ENCODE peak calls at places on chromosome 10, in nine cellular contexts. T is neural progenitor cell, K is SK-N-SH, U is HCT116, G is PC-3, O is GM23338, L is hepatocyte, X is GM23248, R is MM.1S. E is an unnamed sample.

GRCh38 chr10:123766012-123766411 is 99.9 kb downstream of the GPR26 start:
- DNase-seq in T (no peak), K (no peak), U (no peak), G (no peak), O (no peak), L (no peak), X (no peak), R (no peak), E (no peak)

GRCh38 chr10:77832243-77832642 is 94.3 kb downstream of the DLG5 start:
- DNase-seq in T (no peak), K (no peak), U (no peak), G (no peak), O (no peak), L (no peak), X (no peak), R (no peak), E (no peak)

GRCh38 chr10:32687116-32687515 is 241.2 kb downstream of the CCDC7 start:
- DNase-seq in T (no peak), K (no peak), U (no peak), G (peak), O (no peak), L (no peak), X (no peak), R (no peak), E (no peak)

GRCh38 chr10:47048533-47048905 is 137.3 kb downstream of the PTPN20 start:
- DNase-seq in T (peak), K (no peak), U (no peak), G (no peak), O (peak), L (no peak), X (peak), R (no peak), E (no peak)

GRCh38 chr10:73931767-73932624 is 21.1 kb downstream of the PLAU start:
- DNase-seq in T (no peak), K (no peak), U (peak), G (peak), O (peak), L (peak), X (no peak), R (peak), E (peak)

GRCh38 chr10:64733980-64734379 is 1212.8 kb downstream of the REEP3 start:
- DNase-seq in T (peak), K (peak), U (peak), G (peak), O (peak), L (peak), X (no peak), R (peak), E (peak)

GRCh38 chr10:96334888-96335526 is 23.8 kb downstream of the OPALIN start:
- DNase-seq in T (peak), K (peak), U (peak), G (peak), O (peak), L (peak), X (peak), R (peak), E (peak)

GRCh38 chr10:77904110-77904860 is 22.3 kb downstream of the DLG5 start:
- DNase-seq in T (no peak), K (no peak), U (no peak), G (no peak), O (no peak), L (no peak), X (no peak), R (no peak), E (no peak)

GRCh38 chr10:92119340-92119739 is 171.5 kb downstream of the CPEB3 start:
- DNase-seq in T (no peak), K (no peak), U (no peak), G (no peak), O (no peak), L (no peak), X (no peak), R (no peak), E (no peak)

DNA sequence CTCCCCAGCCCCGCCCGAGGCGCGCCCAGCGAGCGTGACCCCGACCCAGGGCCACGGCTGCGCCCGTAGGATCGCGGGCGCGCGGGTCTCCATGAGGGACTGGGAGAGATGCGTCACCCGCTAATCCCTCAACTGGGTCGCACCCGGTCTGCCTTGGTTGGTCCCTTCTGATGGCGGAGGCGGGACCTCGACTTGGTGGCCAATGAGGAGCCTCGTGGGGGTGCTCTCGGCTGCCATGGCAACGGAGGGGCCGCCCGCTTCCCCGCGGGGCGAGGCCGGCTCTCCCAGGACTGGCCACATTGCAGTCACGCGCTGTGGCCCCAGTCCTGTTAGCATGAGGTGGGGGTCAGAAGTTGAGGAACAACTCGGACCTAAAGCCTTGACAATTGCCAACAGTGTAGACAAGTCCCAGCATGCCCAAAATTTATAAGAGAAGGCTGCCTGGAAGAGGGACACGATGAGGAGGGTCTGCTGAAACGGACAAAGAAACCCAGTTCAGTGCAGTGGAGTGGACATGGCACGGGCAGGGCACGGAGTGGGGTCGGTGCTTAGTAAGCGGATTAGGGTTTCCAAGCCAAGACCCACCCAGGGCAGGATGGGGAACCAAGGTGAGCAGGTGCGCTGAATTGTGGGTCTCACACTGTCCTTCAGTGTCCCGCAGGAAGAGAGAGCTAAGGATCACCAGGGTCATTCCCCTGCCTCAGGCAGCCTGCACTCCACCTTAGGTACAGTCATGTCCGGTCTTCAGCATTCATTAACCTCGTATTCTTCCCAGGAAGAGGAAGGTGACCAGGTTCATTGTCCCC is 24.4 kb downstream of the DDIT4 start:
- DNase-seq in T (peak), K (peak), U (peak), G (peak), O (peak), L (peak), X (peak), R (peak), E (peak)
- H3K27ac ChIP-seq in T (no peak), K (peak), U (peak), G (peak), O (peak), L (peak), X (peak), R (peak), E (peak)

GRCh38 chr10:75770634-75771081 is 339.2 kb downstream of the LRMDA start:
- DNase-seq in T (no peak), K (no peak), U (no peak), G (no peak), O (no peak), L (no peak), X (peak), R (no peak), E (no peak)

GRCh38 chr10:75772153-75772887 is 340.9 kb downstream of the LRMDA start:
- DNase-seq in T (no peak), K (no peak), U (no peak), G (peak), O (no peak), L (no peak), X (no peak), R (peak), E (peak)

GRCh38 chr10:75773139-75773801 is 341.8 kb downstream of the LRMDA start:
- DNase-seq in T (no peak), K (no peak), U (no peak), G (peak), O (no peak), L (peak), X (peak), R (no peak), E (no peak)

GRCh38 chr10:75773813-75774547 is 342.6 kb downstream of the LRMDA start:
- DNase-seq in T (no peak), K (no peak), U (no peak), G (no peak), O (no peak), L (no peak), X (peak), R (no peak), E (no peak)

GRCh38 chr10:75771606-75772005 is 340.2 kb downstream of the LRMDA start:
- DNase-seq in T (no peak), K (no peak), U (no peak), G (peak), O (no peak), L (no peak), X (no peak), R (no peak), E (no peak)
- H3K4me3 ChIP-seq in T (no peak), K (no peak), U (no peak), G (peak), O (no peak), L (no peak), X (no peak), R (no peak), E (no peak)

GRCh38 chr10:104018471-104018870 is 51.5 kb downstream of the SLK start:
- DNase-seq in T (no peak), K (no peak), U (no peak), G (no peak), O (no peak), L (no peak), X (no peak), R (no peak), E (no peak)

GRCh38 chr10:104025524-104025923 is 58.6 kb downstream of the SLK start:
- DNase-seq in T (no peak), K (no peak), U (no peak), G (no peak), O (no peak), L (no peak), X (no peak), R (no peak), E (no peak)

GRCh38 chr10:104022020-104022419 is 55.1 kb downstream of the SLK start:
- DNase-seq in T (no peak), K (no peak), U (no peak), G (no peak), O (no peak), L (no peak), X (no peak), R (no peak), E (no peak)

GRCh38 chr10:104021246-104021645 is 54.3 kb downstream of the SLK start:
- DNase-seq in T (no peak), K (no peak), U (no peak), G (peak), O (no peak), L (no peak), X (no peak), R (no peak), E (no peak)

GRCh38 chr10:104020020-104020419 is 53.1 kb downstream of the SLK start:
- DNase-seq in T (no peak), K (no peak), U (no peak), G (no peak), O (no peak), L (no peak), X (no peak), R (no peak), E (no peak)
- TF ChIP-seq EZH2phosphoT487 in T (no peak), K (no peak), U (no peak), G (no peak), O (no peak), L (no peak), X (no peak), R (no peak), E (no peak)

GRCh38 chr10:61284222-61284890 is 168.8 kb downstream of the TMEM26 start:
- DNase-seq in T (peak), K (peak), U (peak), G (peak), O (peak), L (peak), X (peak), R (peak), E (peak)
- H3K27ac ChIP-seq in T (no peak), K (no peak), U (no peak), G (no peak), O (no peak), L (no peak), X (peak), R (no peak), E (no peak)

GRCh38 chr10:103451871-103452713 is at the start of gene CALHM2:
- DNase-seq in T (peak), K (peak), U (no peak), G (no peak), O (peak), L (peak), X (peak), R (peak), E (no peak)

GRCh38 chr10:103455235-103455634 is 3.1 kb upstream of the CALHM2 start:
- DNase-seq in T (no peak), K (no peak), U (no peak), G (no peak), O (no peak), L (no peak), X (no peak), R (no peak), E (no peak)

GRCh38 chr10:103451091-103451801 is 924 bp downstream of the CALHM2 start:
- DNase-seq in T (no peak), K (peak), U (peak), G (peak), O (no peak), L (no peak), X (peak), R (peak), E (no peak)

GRCh38 chr10:103454026-103454425 is 1.9 kb upstream of the CALHM2 start:
- DNase-seq in T (no peak), K (no peak), U (no peak), G (no peak), O (no peak), L (no peak), X (no peak), R (no peak), E (no peak)

GRCh38 chr10:103452714-103453230 is 602 bp upstream of the CALHM2 start:
- DNase-seq in T (no peak), K (no peak), U (no peak), G (no peak), O (no peak), L (no peak), X (peak), R (no peak), E (no peak)
- H3K4me3 ChIP-seq in T (peak), K (no peak), U (peak), G (no peak), O (peak), L (no peak), X (peak), R (peak), E (no peak)

GRCh38 chr10:26335574-26336093 is 102.5 kb upstream of the APBB1IP start:
- DNase-seq in T (no peak), K (no peak), U (no peak), G (no peak), O (no peak), L (no peak), X (peak), R (peak), E (peak)
- TF ChIP-seq EZH2phosphoT487 in T (no peak), K (no peak), U (no peak), G (no peak), O (no peak), L (no peak), X (no peak), R (no peak), E (no peak)

DNA sequence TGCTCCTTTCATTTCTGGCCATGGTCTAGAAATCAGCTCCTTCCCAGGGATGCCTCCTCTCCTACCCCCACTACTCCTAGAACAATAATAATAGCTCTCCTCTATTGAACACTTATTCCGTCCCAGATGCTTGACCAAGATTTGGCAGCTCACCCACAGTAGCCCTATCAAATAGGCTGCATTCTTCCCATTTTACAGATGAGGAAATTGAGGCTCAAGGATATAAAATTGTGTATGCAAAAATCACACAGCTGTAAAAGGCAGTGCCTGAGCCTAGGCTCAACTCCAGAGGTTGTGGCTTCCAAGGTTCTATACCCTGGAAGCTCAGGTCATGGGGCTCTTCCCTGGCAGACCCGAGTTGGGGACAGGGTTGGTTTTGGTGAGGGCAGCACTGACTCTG is 82.3 kb downstream of the C10orf105 start:
- DNase-seq in T (no peak), K (no peak), U (no peak), G (no peak), O (no peak), L (no peak), X (no peak), R (no peak), E (no peak)
- H3K27ac ChIP-seq in T (no peak), K (no peak), U (no peak), G (no peak), O (no peak), L (no peak), X (no peak), R (no peak), E (peak)

DNA sequence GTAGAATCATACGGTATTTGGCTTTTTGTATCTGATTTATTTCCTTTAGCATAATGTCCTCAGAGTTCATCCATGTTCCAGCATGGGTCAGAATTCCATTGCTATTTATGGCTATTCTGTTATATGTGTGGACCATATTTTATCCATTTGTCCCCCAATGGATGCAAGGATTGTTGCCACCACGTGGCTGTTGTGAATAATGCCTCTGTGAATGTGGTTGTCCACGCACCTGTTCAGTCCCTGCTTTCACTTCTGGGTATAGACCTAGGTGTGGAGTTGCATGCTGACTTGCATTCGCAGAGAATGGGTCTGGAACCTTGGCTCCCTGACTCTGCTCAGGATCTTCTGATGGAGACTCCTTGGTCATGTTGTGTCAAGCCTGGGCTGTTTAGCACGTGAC is 199.9 kb downstream of the CAMK1D start:
- DNase-seq in T (no peak), K (no peak), U (peak), G (peak), O (no peak), L (no peak), X (no peak), R (peak), E (peak)
- H3K4me3 ChIP-seq in T (no peak), K (no peak), U (no peak), G (no peak), O (no peak), L (no peak), X (no peak), R (no peak), E (no peak)

GRCh38 chr10:13925924-13926435 is 339.2 kb downstream of the PRPF18 start:
- DNase-seq in T (no peak), K (no peak), U (no peak), G (no peak), O (no peak), L (no peak), X (no peak), R (no peak), E (no peak)
- TF ChIP-seq EZH2phosphoT487 in T (no peak), K (no peak), U (no peak), G (no peak), O (no peak), L (no peak), X (no peak), R (no peak), E (no peak)

DNA sequence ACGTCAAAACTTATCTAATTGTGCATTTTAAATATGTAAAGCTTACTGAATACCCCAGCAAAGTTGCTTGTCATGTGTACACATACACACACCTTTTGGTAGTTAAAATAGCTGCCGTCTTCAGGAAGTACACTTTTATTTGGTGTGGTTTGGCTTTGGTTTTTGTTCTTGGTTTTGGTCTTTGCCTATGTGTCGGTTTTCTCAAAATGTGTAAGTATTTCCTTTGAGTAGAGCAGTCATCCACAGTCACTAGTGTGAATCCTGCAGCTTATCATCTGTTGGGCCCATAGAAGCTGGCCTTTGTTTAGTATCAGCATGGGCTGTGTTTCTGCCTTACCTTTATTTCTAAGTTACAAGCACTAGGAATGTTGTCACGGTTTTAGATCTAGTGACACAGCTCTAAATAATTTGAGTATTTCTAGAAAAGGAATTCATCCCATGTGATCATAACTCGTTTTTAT is 35.3 kb downstream of the NET1 start:
- DNase-seq in T (peak), K (no peak), U (no peak), G (no peak), O (no peak), L (no peak), X (peak), R (peak), E (peak)
- H3K27ac ChIP-seq in T (no peak), K (no peak), U (no peak), G (peak), O (no peak), L (peak), X (peak), R (peak), E (peak)